ENCODE peak calls at places on chromosomes 7 and 10, in four cellular contexts. O is HepG2, V is SK-N-SH, J is HCT116. R is an unnamed sample.

GRCh38 chr10:120477006-120477722 is 20.1 kb downstream of the PLPP4 start:
- DNase-seq in O (no peak), V (no peak), J (no peak), R (no peak)

GRCh38 chr7:125030756-125031387 is 101.2 kb upstream of the POT1 start:
- DNase-seq in O (no peak), V (no peak), J (no peak), R (no peak)

GRCh38 chr10:96610817-96611216 is 24.0 kb upstream of the TM9SF3 start:
- DNase-seq in O (no peak), V (no peak), J (no peak), R (no peak)

GRCh38 chr7:2633538-2634264 is 1.9 kb downstream of the TTYH3 start:
- DNase-seq in O (peak; percentile 45), V (peak; percentile 65), J (no peak), R (no peak)

GRCh38 chr7:120794100-120794729 is 63.7 kb downstream of the TSPAN12 start:
- DNase-seq in O (no peak), V (no peak), J (no peak), R (no peak)

GRCh38 chr7:101952355-101953247 is 135.2 kb downstream of the CUX1 start:
- DNase-seq in O (no peak), V (no peak), J (peak; percentile 86), R (peak; percentile 8)

GRCh38 chr10:112721080-112721698 is 228.9 kb upstream of the TCF7L2 start:
- DNase-seq in O (peak; percentile 31), V (no peak), J (peak; percentile 51), R (peak; percentile 43)

GRCh38 chr7:140591178-140591902 is 49.3 kb downstream of the DENND2A start:
- DNase-seq in O (no peak), V (no peak), J (no peak), R (no peak)

GRCh38 chr10:87721781-87722180 is 62.1 kb downstream of the PAPSS2 start:
- DNase-seq in O (no peak), V (no peak), J (no peak), R (no peak)

GRCh38 chr7:2610898-2611297 is 20.9 kb upstream of the TTYH3 start:
- DNase-seq in O (no peak), V (no peak), J (no peak), R (no peak)

GRCh38 chr7:105677803-105678583 is 96.7 kb upstream of the EFCAB10 start:
- DNase-seq in O (no peak), V (no peak), J (no peak), R (no peak)
- TF ChIP-seq SIN3A in O (no peak), V (no peak), J (no peak), R (no peak)

GRCh38 chr10:13158401-13158800 is 3.0 kb upstream of the MCM10 start:
- DNase-seq in O (no peak), V (no peak), J (no peak), R (no peak)

GRCh38 chr10:13163859-13164258 is 2.5 kb downstream of the MCM10 start:
- DNase-seq in O (no peak), V (no peak), J (no peak), R (no peak)

GRCh38 chr10:13160934-13161266 is 458 bp upstream of the MCM10 start:
- DNase-seq in O (no peak), V (no peak), J (no peak), R (no peak)

GRCh38 chr10:13162013-13162364 is 631 bp downstream of the MCM10 start:
- DNase-seq in O (no peak), V (peak; percentile 44), J (no peak), R (no peak)

GRCh38 chr10:13161267-13162012 is at the start of gene MCM10:
- DNase-seq in O (peak; percentile 98), V (peak; percentile 96), J (peak; percentile 99), R (peak; percentile 92)
- TF ChIP-seq POLR2AphosphoS5 in O (peak; percentile 37), V (peak; percentile 9), J (peak; percentile 70), R (no peak)

DNA sequence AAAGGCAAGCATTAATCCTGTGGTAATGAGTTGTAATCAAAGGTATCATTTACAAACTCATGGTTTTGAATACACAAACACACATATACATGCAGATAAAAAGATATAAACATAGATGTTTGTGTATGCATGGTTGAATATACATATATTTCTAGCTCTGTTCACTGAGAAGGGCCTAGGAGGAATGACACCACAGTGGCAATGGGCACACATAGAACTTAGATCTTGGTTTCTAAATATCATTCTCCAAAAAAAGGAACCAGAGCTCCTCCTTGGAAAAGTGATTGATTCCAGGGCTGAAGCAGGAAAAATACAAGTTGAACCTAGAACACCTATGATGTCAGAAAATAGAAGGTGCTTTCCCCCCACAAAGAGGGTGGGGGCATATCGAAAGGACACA is 6.9 kb downstream of the CUL2 start:
- DNase-seq in O (no peak), V (no peak), J (no peak), R (no peak)
- H3K27ac ChIP-seq in O (no peak overlapping the region), V (no peak overlapping the region), J (no peak overlapping the region), R (no peak overlapping the region)

GRCh38 chr7:134297489-134297888 is 19.2 kb downstream of the SLC35B4 start:
- DNase-seq in O (no peak), V (no peak), J (no peak), R (no peak)

GRCh38 chr7:134302120-134302519 is 14.6 kb downstream of the SLC35B4 start:
- DNase-seq in O (no peak), V (no peak), J (no peak), R (no peak)

GRCh38 chr7:134300988-134301387 is 15.7 kb downstream of the SLC35B4 start:
- DNase-seq in O (no peak), V (no peak), J (no peak), R (no peak)

GRCh38 chr7:134293029-134293740 is 23.5 kb downstream of the SLC35B4 start:
- DNase-seq in O (peak; percentile 95), V (no peak), J (no peak), R (no peak)

DNA sequence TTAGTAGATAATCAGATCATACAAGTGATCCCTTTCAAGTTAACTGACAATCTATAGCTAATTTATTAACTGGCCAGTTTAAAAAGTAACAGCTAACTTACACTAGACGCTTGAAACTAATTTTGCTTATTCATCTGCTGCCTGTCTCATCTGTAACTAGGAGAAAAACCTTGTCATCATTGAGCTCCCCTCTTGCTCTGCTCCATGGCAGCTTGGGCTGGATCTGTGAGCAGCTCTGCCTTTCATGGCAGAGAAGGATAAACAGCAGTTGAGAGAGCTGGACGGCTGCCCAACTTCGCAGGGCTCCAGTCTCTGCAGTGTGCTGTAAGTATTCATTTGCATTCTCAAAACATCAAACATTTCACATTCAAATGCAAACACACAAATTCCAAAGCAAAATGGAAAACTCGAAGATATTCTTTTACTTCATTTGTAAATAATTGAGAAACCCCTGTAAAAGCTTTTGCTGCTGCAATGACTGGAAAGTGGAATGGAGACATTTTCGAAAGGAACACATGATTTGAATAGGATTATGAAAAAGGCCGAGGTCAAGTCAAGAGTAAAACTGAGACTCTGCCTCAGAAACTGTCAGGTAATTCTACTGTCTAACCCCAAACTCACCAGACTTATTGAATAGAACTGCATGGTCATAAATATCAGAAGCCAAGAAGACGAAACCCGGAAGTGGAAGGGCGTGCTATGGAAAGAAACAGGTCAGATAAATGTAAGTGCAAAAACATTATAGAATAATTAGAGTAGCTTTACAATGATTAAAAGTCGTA is 17.6 kb downstream of the SLC35B4 start:
- DNase-seq in O (no peak), V (peak; percentile 31), J (no peak), R (no peak)
- TF ChIP-seq SIN3A in O (no peak), V (no peak), J (no peak), R (no peak)

GRCh38 chr7:14988941-14989340 is 86.4 kb upstream of the DGKB start:
- DNase-seq in O (no peak), V (peak; percentile 44), J (no peak), R (no peak)
- TF ChIP-seq POLR2AphosphoS5 in O (no peak), V (no peak), J (no peak), R (no peak)

GRCh38 chr7:23123465-23123864 is 17.9 kb downstream of the KLHL7 start:
- DNase-seq in O (no peak), V (no peak), J (no peak), R (no peak)
- H3K27ac ChIP-seq in O (no peak overlapping the region), V (no peak overlapping the region), J (no peak overlapping the region), R (no peak overlapping the region)

DNA sequence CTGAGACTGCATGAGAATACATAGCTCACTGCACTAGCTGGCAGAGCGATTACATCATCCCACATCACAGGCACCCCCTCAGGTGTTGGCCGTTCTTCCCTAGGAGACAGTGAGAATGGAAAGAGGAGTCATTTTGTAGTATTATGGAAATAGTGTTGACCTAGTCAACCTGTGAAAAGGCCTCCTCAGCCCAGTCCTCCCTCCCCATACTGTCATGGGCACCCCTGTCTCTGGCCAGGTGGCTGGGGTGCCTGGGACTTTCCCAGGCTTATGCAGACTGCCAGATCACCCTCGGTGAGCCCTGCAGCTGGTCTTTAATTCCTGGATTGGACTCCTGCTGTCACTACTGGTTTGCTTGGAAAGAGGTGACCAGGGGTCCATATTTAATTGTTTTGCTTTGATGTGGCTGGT is 4.0 kb downstream of the INPP5A start:
- DNase-seq in O (no peak), V (no peak), J (no peak), R (no peak)
- TF ChIP-seq SIN3A in O (no peak), V (no peak), J (no peak), R (no peak)

DNA sequence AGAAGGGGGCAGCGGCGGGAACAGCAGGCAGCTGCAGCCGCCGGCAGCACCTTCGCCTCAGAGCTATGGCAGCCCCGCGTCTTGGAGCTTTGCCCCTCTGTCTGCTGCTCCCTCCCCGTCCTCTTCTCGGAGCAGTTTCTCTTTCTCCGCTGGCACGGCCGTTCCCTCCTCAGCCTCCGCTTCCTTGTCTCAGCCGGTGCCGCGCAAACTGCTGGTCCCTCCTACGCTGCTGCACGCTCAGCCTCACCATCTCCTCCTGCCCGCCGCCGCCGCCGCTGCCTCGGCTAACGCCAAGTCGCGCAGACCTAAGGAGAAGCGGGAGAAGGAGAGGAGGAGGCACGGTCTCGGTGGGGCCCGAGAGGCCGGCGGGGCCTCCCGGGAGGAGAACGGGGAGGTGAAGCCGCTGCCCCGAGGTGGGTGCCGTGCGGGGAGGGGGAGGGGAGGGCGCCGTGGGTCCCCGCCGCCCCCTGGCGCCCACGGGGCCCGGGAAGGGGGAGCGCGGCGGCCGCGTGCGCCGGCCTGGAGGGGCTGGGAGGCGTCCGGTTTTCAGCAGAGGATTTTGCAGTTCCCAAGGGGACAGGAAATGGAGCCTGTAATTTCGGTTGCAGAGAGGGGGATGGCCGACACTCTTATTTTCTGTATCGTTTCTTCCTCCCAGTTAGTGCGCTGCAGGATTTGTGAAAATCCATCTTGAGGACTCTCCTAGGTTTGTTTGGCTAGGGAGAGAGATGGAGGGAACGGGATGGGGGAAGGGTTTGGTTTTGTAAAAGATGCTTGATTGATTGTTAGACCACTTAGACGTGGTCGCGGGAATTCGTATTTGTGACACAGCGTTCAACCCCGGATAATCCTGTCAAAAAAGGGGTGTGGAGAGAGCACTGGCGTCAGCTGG is 630 bp downstream of the RSBN1L start:
- DNase-seq in O (peak; percentile 59), V (peak; percentile 89), J (no peak), R (no peak)
- TF ChIP-seq POLR2AphosphoS5 in O (no peak), V (no peak), J (no peak), R (no peak)